ENCODE peak calls at places on chromosomes 11 and 22, in six cellular contexts. M, K, J, D, L and P are unnamed samples.

GRCh38 chr11:61153593-61154090 is 7.6 kb downstream of the VPS37C start:
- DNase-seq in J (no peak), D (no peak), L (no peak), M (no peak), K (no peak), P (no peak)

GRCh38 chr22:44645531-44645930 is 56.5 kb upstream of the PRR5 start:
- DNase-seq in K (no peak), D (no peak), M (no peak), J (no peak), L (peak), P (no peak)

GRCh38 chr22:17097062-17097461 is 12.3 kb downstream of the IL17RA start:
- DNase-seq in K (no peak), M (no peak), J (no peak), D (no peak), L (no peak), P (no peak)

GRCh38 chr11:91248199-91248807 is 976.3 kb upstream of the FAT3 start:
- DNase-seq in L (no peak), M (no peak), K (peak), D (no peak), J (peak), P (no peak)

GRCh38 chr11:79439893-79440450 is 858 bp downstream of the TENM4 start:
- DNase-seq in D (no peak), L (peak), J (no peak), K (no peak), M (no peak), P (peak)

GRCh38 chr22:36208934-36209333 is 7.3 kb upstream of the APOL4 start:
- DNase-seq in D (no peak), K (no peak), J (no peak), M (no peak), L (no peak), P (no peak)

GRCh38 chr11:111631034-111631665 is 28.9 kb downstream of the SIK2 start:
- DNase-seq in M (no peak), K (no peak), D (no peak), J (peak), L (no peak), P (no peak)

GRCh38 chr22:19892925-19893324 is 38.3 kb upstream of the GNB1L start:
- DNase-seq in D (no peak), M (no peak), L (no peak), J (no peak), K (no peak), P (no peak)

GRCh38 chr11:87463486-87464102 is 425.9 kb downstream of the TMEM135 start:
- DNase-seq in M (no peak), J (peak), L (peak), K (peak), D (no peak), P (no peak)

GRCh38 chr22:28002181-28002700 is 83.2 kb upstream of the PITPNB start:
- DNase-seq in D (no peak), M (no peak), J (no peak), K (no peak), L (peak), P (no peak)

GRCh38 chr11:61267437-61267841 is 26.5 kb downstream of the PGA5 start:
- DNase-seq in M (no peak), D (no peak), J (peak), L (no peak), K (peak), P (no peak)

GRCh38 chr22:35746946-35747703 is 29.5 kb downstream of the APOL5 start:
- DNase-seq in J (no peak), D (no peak), L (no peak), M (no peak), K (no peak), P (no peak)

GRCh38 chr11:94326947-94327346 is 22.6 kb downstream of the IZUMO1R start:
- DNase-seq in L (no peak), D (no peak), M (no peak), J (no peak), K (no peak), P (no peak)

GRCh38 chr11:104713366-104713765 is 184.9 kb downstream of the CASP12 start:
- DNase-seq in L (no peak), M (no peak), K (no peak), J (no peak), D (no peak), P (no peak)

GRCh38 chr11:34052608-34053160 is 1.2 kb downstream of the CAPRIN1 start:
- DNase-seq in K (peak), L (peak), J (no peak), D (no peak), M (no peak), P (peak)

GRCh38 chr11:85889676-85890579 is 34.7 kb downstream of the CCDC83 start:
- DNase-seq in M (peak), J (peak), L (no peak), D (no peak), K (no peak), P (no peak)

GRCh38 chr11:117183724-117184349 is 5.3 kb downstream of the SIDT2 start:
- DNase-seq in D (no peak), K (no peak), J (no peak), L (no peak), M (no peak), P (no peak)

GRCh38 chr11:94768602-94769511 is 701 bp downstream of the AMOTL1 start:
- DNase-seq in L (peak), M (no peak), K (peak), J (no peak), D (peak), P (no peak)

GRCh38 chr22:46115388-46115678 is 35.0 kb upstream of the PPARA start:
- DNase-seq in M (no peak), L (no peak), J (no peak), K (no peak), D (no peak), P (no peak)

GRCh38 chr22:30001459-30001858 is 78.8 kb upstream of the HORMAD2 start:
- DNase-seq in D (no peak), M (no peak), K (no peak), L (no peak), J (no peak), P (no peak)

GRCh38 chr11:34050536-34050935 is 995 bp upstream of the CAPRIN1 start:
- DNase-seq in L (no peak), K (no peak), D (no peak), M (no peak), J (no peak), P (no peak)

GRCh38 chr11:111602865-111603632 is 800 bp downstream of the SIK2 start:
- DNase-seq in M (no peak), L (peak), D (no peak), K (peak), J (no peak), P (peak)

GRCh38 chr11:108895579-108896480 is 231.0 kb downstream of the DDX10 start:
- DNase-seq in D (no peak), L (no peak), M (no peak), J (peak), K (no peak), P (no peak)

GRCh38 chr22:29121124-29121523 is 48.3 kb downstream of the KREMEN1 start:
- DNase-seq in K (no peak), J (no peak), D (no peak), M (no peak), L (no peak), P (no peak)

GRCh38 chr11:65487467-65488272 is 11.2 kb upstream of the MALAT1 start:
- DNase-seq in L (peak), K (peak), J (peak), M (peak), D (no peak), P (no peak)

GRCh38 chr11:45756384-45757010 is 48.5 kb upstream of the SLC35C1 start:
- DNase-seq in J (no peak), L (no peak), M (no peak), D (no peak), K (no peak), P (no peak)

GRCh38 chr22:19815093-19815822 is 39.4 kb downstream of the GNB1L start:
- DNase-seq in K (peak), M (no peak), J (no peak), L (no peak), D (no peak), P (no peak)

GRCh38 chr11:46315033-46315738 is 32.1 kb upstream of the DGKZ start:
- DNase-seq in K (peak), M (peak), J (peak), D (peak), L (peak), P (peak)

GRCh38 chr11:79423736-79424135 is 17.1 kb downstream of the TENM4 start:
- DNase-seq in K (no peak), M (no peak), J (no peak), D (no peak), L (no peak), P (no peak)

GRCh38 chr11:66316849-66317251 is at the start of gene CD248:
- DNase-seq in K (no peak), M (no peak), D (no peak), J (no peak), L (peak), P (no peak)

GRCh38 chr22:47209077-47209514 is 446.6 kb downstream of the TBC1D22A start:
- DNase-seq in J (no peak), M (no peak), K (no peak), D (no peak), L (no peak), P (no peak)

GRCh38 chr11:85874265-85874664 is 19.1 kb downstream of the CCDC83 start:
- DNase-seq in K (no peak), M (no peak), L (no peak), D (no peak), J (no peak), P (no peak)

GRCh38 chr22:26713823-26714449 is 56.5 kb downstream of the MIAT start:
- DNase-seq in M (no peak), J (peak), L (no peak), D (no peak), K (no peak), P (no peak)

GRCh38 chr11:100681064-100681502 is 6.0 kb upstream of the ARHGAP42 start:
- DNase-seq in J (peak), M (no peak), L (no peak), D (peak), K (peak), P (peak)

GRCh38 chr11:44505591-44506054 is 59.8 kb upstream of the CD82 start:
- DNase-seq in D (no peak), M (no peak), J (no peak), L (no peak), K (no peak), P (no peak)

GRCh38 chr22:45692549-45692948 is 20.9 kb downstream of the ATXN10 start:
- DNase-seq in K (no peak), M (no peak), J (no peak), L (no peak), D (no peak), P (no peak)

GRCh38 chr11:71235719-71236118 is 16.7 kb downstream of the SHANK2 start:
- DNase-seq in K (no peak), L (peak), J (no peak), M (no peak), D (no peak), P (no peak)

GRCh38 chr11:2365571-2366210 is 11.4 kb upstream of the CD81 start:
- DNase-seq in L (no peak), J (no peak), M (no peak), D (no peak), K (no peak), P (no peak)

GRCh38 chr11:57556041-57556440 is 11.4 kb downstream of the UBE2L6 start:
- DNase-seq in M (no peak), D (no peak), L (no peak), J (no peak), K (no peak), P (no peak)

GRCh38 chr11:19910931-19911330 is 198.3 kb downstream of the NAV2 start:
- DNase-seq in L (no peak), D (no peak), J (peak), M (no peak), K (no peak), P (no peak)

GRCh38 chr11:119585038-119585666 is 143.8 kb downstream of the NECTIN1 start:
- DNase-seq in D (no peak), K (no peak), J (no peak), L (peak), M (no peak), P (no peak)
- TF ChIP-seq POLR2AphosphoS5 in D (no peak), K (no peak), J (no peak), L (no peak), M (peak), P (no peak)

DNA sequence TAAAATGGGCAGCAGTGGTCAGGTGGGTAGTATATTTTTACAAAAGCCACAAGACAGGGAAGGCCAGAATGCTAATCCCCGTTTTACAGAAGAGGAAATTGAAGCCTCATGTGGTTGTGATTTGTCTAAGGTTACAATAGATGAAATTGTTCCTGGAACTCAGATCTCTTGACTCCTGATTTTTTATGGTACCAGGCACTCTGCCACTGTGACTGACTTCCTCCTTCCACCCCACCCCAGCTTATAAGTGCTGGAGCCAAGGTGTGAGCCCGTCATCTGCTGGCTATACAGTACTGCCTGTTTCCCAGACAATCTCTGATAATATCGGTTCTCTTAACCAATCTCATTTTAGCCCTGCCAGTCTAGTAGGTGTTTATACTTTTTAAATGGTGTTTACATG is 1.9 kb downstream of the SLC5A1 start:
- DNase-seq in L (peak), D (no peak), K (no peak), M (no peak), J (no peak), P (no peak)
- TF ChIP-seq TAF1 in L (no peak), D (no peak), K (no peak), M (no peak), J (no peak), P (no peak)

DNA sequence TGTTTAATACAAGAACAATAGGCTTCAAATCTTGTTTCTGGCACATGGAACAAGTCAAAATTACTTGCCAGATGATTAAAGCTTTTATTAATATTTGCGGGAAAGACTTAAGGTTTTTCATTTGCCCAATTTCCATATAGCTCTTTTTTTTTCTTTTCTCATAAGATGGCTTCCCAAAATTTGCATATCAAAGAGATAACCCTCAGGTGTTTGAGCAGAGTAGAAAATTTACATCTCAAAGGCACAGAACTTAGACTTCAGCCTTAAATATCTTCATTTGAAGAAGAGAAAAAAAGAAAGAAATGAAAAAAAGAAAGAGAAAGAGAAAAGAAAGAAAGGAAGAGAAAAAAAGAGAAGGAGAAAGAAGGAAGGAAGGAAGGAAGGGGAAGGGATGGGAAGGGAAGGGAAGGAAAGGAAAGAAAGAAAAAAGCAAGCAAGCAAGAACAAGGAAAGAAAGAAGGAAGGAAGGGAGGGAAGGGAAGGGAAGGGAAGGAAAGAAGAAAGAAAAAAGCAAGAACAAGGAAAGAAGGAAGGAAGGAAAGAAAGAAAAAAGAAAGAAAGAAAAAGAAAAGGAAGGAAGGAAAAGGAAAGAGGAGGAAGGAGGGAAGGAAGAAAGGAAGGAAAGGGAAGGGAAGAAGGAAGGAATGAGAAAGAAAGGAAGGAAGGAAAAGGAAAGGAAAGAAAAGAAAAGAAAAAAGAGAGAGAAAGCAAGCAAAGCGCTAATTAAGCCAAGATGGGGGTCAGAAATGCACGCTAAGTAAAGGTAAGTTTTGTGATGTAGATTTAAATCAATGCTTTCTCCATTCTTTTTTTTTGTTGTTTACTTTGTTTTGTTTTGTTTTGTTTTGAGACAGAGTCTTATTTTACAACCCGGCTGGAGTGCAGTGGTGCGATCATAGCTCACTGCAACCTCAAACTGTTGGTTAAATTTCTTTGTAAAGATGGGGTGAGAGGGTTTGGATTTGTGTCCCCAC is 20.2 kb upstream of the IFITM3 start:
- DNase-seq in J (no peak), M (no peak), L (no peak), K (no peak), D (no peak), P (no peak)
- TF ChIP-seq POLR2AphosphoS5 in J (no peak), M (no peak), L (no peak), K (no peak), D (no peak), P (no peak)

GRCh38 chr11:48054994-48055291 is 74.6 kb downstream of the PTPRJ start:
- DNase-seq in J (no peak), D (no peak), K (no peak), L (no peak), M (no peak), P (no peak)

GRCh38 chr11:48058064-48058463 is 77.7 kb downstream of the PTPRJ start:
- DNase-seq in D (no peak), M (no peak), J (no peak), L (no peak), K (no peak), P (no peak)

GRCh38 chr11:48056325-48057183 is 76.2 kb downstream of the PTPRJ start:
- DNase-seq in L (no peak), D (no peak), K (no peak), M (no peak), J (no peak), P (no peak)

GRCh38 chr11:48052183-48053040 is 72.1 kb downstream of the PTPRJ start:
- DNase-seq in L (no peak), D (no peak), J (no peak), M (peak), K (no peak), P (no peak)

GRCh38 chr11:48055292-48056132 is 75.2 kb downstream of the PTPRJ start:
- DNase-seq in J (peak), L (no peak), K (no peak), M (no peak), D (no peak), P (no peak)
- TF ChIP-seq TAF1 in J (no peak), L (no peak), K (no peak), M (no peak), D (no peak), P (no peak)

DNA sequence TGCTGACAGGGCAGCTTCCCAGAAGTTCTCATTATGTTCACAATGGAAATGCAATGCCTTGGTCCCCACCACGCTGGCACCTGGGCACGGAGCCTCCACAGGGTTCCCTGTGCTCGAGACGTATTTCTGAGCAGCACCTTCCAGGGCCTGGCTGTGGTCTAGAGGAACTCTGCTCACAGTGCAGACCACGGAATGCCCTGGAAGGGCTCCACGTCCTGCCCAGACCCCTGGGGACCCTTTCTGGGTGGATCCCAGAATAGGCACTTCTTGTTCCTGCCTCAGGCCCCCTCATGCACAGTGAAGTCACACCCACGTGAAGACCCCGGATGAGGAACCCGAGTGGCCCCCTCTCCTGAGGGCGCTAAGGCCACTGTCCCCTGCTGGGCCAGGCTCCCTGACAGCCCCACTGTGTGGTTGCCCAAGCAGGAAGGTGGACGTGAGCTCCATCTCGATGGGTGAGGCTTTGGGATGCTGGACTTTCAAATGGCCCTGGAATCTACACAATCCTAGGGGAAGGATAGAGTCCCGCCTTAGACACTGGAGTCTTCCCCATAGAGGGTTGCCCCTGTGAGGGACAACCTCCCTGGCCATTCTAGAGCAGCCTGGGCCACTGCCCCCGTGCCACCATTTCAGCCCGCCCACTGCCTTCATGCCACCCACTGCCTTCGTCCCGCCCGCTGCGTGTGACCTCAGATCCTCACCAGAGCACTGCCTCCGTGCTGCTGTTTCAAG is 1106.8 kb downstream of the BRD1 start:
- DNase-seq in K (no peak), J (no peak), L (no peak), M (no peak), D (no peak), P (no peak)
- TF ChIP-seq POLR2AphosphoS5 in K (no peak), J (no peak), L (no peak), M (no peak), D (no peak), P (no peak)

GRCh38 chr22:25508161-25508560 is 56.3 kb upstream of the GRK3 start:
- DNase-seq in M (peak), K (no peak), L (no peak), D (no peak), J (no peak), P (no peak)
- TF ChIP-seq TAF1 in M (no peak), K (no peak), L (no peak), D (no peak), J (no peak), P (no peak)

DNA sequence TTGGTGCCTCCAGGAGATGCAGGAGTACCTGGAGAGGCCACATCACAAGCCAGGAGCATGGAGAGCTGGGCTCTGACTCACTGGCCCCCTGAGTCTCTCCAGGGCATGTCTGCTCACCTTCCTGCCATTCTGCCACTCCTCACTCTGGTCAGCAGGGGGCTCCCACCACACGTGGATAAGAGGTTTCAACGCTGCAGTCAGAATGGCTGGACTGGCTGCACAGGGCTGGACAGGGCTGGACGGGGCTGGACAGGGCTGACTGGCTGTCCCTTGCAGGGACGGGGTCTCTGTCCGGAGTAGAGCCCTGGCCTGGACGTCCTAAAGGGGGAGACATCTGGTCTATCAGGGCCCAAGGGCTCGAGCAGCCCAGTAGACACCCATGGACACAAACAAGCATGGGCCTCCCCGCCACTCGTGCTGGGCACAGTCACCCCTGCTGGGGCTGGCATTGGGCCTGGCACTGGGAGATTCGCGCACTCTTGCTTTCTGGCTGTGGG is 34.6 kb downstream of the CYTH4 start:
- DNase-seq in K (peak), L (peak), J (peak), D (peak), M (peak), P (peak)
- TF ChIP-seq POLR2AphosphoS5 in K (no peak), L (no peak), J (no peak), D (no peak), M (no peak), P (no peak)